ENCODE peak calls at places on chromosome 19, in nine cellular contexts. Y is ELR; J is OCI-M1; R is stimulated activated CD4-positive, alpha-beta T cell treated with anti-CD3 and anti-CD28 coated beads, Interleukin-1b, Interleukin-23, amount 100 ng/mL, for 1 hour; Z is tibial artery; H is H7; V is T-helper 1 cell; U is cardiac muscle cell; F is PC-3. I is an unnamed sample.

GRCh38 chr19:55086730-55087541 is 11.3 kb downstream of the EPS8L1 start:
- DNase-seq in H (peak), F (no peak), U (peak), R (peak), V (no peak), J (no peak), Z (peak), Y (peak), I (no peak)

GRCh38 chr19:45505151-45505995 is 1.9 kb upstream of the VASP start:
- DNase-seq in F (no peak), Y (peak), H (no peak), V (no peak), J (no peak), R (no peak), Z (no peak), U (no peak), I (no peak)

GRCh38 chr19:42455621-42456081 is 12.9 kb upstream of the CXCL17 start:
- DNase-seq in Z (no peak), V (no peak), Y (peak), F (peak), J (no peak), H (no peak), U (no peak), R (no peak), I (no peak)

GRCh38 chr19:5850743-5851293 is 431 bp downstream of the FUT3 start:
- DNase-seq in J (peak), Y (peak), H (no peak), F (peak), V (no peak), U (no peak), Z (no peak), R (no peak), I (no peak)

GRCh38 chr19:10808937-10809655 is 26.9 kb downstream of the TMED1 start:
- DNase-seq in F (peak), U (no peak), H (no peak), Y (peak), R (no peak), Z (no peak), V (no peak), J (peak), I (no peak)

GRCh38 chr19:1261512-1261862 is 7.6 kb upstream of the CIRBP start:
- DNase-seq in Y (peak), R (no peak), Z (no peak), F (no peak), J (peak), H (peak), U (no peak), V (no peak), I (no peak)

GRCh38 chr19:34265221-34265650 is 10.9 kb downstream of the GARRE1 start:
- DNase-seq in J (no peak), H (no peak), F (no peak), R (no peak), Y (no peak), U (no peak), Z (no peak), V (no peak), I (no peak)

GRCh38 chr19:46411088-46412033 is 2.0 kb downstream of the CCDC8 start:
- DNase-seq in F (no peak), V (no peak), H (no peak), Y (no peak), J (no peak), U (no peak), R (no peak), Z (no peak), I (no peak)

GRCh38 chr19:14310055-14310454 is 71.2 kb upstream of the ADGRE5 start:
- DNase-seq in V (no peak), H (no peak), R (no peak), F (no peak), Y (no peak), Z (no peak), J (no peak), U (no peak), I (no peak)

GRCh38 chr19:50703915-50704548 is 15.6 kb downstream of the SHANK1 start:
- DNase-seq in Y (no peak), Z (no peak), F (peak), V (no peak), H (peak), R (no peak), U (peak), J (no peak), I (peak)

GRCh38 chr19:35712910-35713845 is 4.6 kb upstream of the KMT2B start:
- DNase-seq in J (peak), Y (no peak), U (no peak), R (no peak), F (no peak), H (peak), Z (no peak), V (no peak), I (no peak)

GRCh38 chr19:47002106-47002766 is 17.4 kb upstream of the NPAS1 start:
- DNase-seq in F (no peak), R (no peak), J (no peak), Y (no peak), H (peak), V (no peak), U (no peak), Z (no peak), I (no peak)

GRCh38 chr19:55344444-55344843 is 4.8 kb downstream of the KMT5C start:
- DNase-seq in R (no peak), Y (no peak), Z (no peak), U (no peak), H (peak), V (no peak), J (no peak), F (no peak), I (no peak)

GRCh38 chr19:1773173-1773572 is 19.9 kb downstream of the ONECUT3 start:
- DNase-seq in R (no peak), H (no peak), V (no peak), U (no peak), Z (no peak), F (peak), J (no peak), Y (peak), I (no peak)

GRCh38 chr19:46616631-46617322 is 8.1 kb downstream of the PTGIR start:
- DNase-seq in Z (no peak), U (peak), F (peak), V (no peak), Y (peak), R (no peak), H (peak), J (peak), I (peak)

GRCh38 chr19:2629491-2630351 is 72.8 kb downstream of the GNG7 start:
- DNase-seq in F (no peak), U (no peak), V (no peak), R (no peak), J (no peak), H (no peak), Y (no peak), Z (no peak), I (peak)

GRCh38 chr19:55216461-55217198 is 7.3 kb upstream of the PTPRH start:
- DNase-seq in U (peak), R (peak), V (no peak), Z (no peak), H (peak), Y (peak), J (peak), F (peak), I (peak)

GRCh38 chr19:29858000-29858596 is 46.3 kb downstream of the CCNE1 start:
- DNase-seq in R (no peak), F (peak), J (peak), H (peak), Z (no peak), Y (no peak), U (peak), V (no peak), I (no peak)

GRCh38 chr19:45098521-45099464 is 5.8 kb downstream of the PPP1R37 start:
- DNase-seq in J (no peak), F (no peak), R (no peak), Z (no peak), Y (no peak), U (no peak), V (no peak), H (no peak), I (peak)